ENCODE peak calls at places on chromosomes 4 and X, in seven cellular contexts. H is stimulated activated CD4-positive, alpha-beta T cell treated with anti-CD3 and anti-CD28 coated beads, Interleukin-2, amount 100 ng/mL, for 4 hours; O is A549; L is nucleus accumbens; S is T follicular helper cell; J is activated CD4-positive, alpha-beta T cell treated with anti-CD3 and anti-CD28 coated beads, Interleukin-2, amount 10 ng/mL, durations not matched to agents 7 days and 5 days; U is WTC11. I is an unnamed sample.

GRCh38 chr4:128571747-128572146 is 237.8 kb upstream of the JADE1 start:
- DNase-seq in O (peak; percentile 70), S (no peak), L (no peak), H (no peak), J (no peak), U (no peak), I (peak; percentile 50)

GRCh38 chr4:78799551-78800495 is 23.7 kb downstream of the BMP2K start:
- DNase-seq in J (no peak), S (no peak), U (no peak), O (no peak), L (no peak), H (no peak), I (no peak)

GRCh38 chrX:72128881-72129280 is 2.8 kb downstream of the RTL5 start:
- DNase-seq in O (peak; percentile 23), J (no peak), U (peak; percentile 55), L (no peak), H (no peak), S (no peak), I (no peak)

GRCh38 chrX:1336331-1337143 is at the start of gene IL3RA:
- DNase-seq in U (no peak), O (no peak), S (no peak), H (no peak), J (peak; percentile 34), L (no peak), I (peak; percentile 74)

GRCh38 chr4:25088342-25088952 is 57.7 kb upstream of the LGI2 start:
- DNase-seq in H (no peak), L (no peak), J (no peak), O (no peak), S (no peak), U (no peak), I (no peak)

GRCh38 chrX:39814391-39814790 is 283.4 kb downstream of the BCOR start:
- DNase-seq in U (no peak), S (peak; percentile 15), O (no peak), J (peak; percentile 52), H (peak; percentile 6), L (no peak), I (no peak)

GRCh38 chr4:40264497-40264896 is 67.7 kb downstream of the RHOH start:
- DNase-seq in S (no peak), O (no peak), J (no peak), L (no peak), H (no peak), U (no peak), I (no peak)

GRCh38 chr4:26454961-26455360 is 35.3 kb downstream of the CCKAR start:
- DNase-seq in H (no peak), L (no peak), J (no peak), O (no peak), U (no peak), S (no peak), I (no peak)

GRCh38 chr4:52925531-52925968 is 63.4 kb downstream of the RASL11B start:
- DNase-seq in U (no peak), H (no peak), S (no peak), O (no peak), L (no peak), J (no peak), I (no peak)

GRCh38 chr4:66489370-66489769 is 819.1 kb upstream of the EPHA5 start:
- DNase-seq in U (no peak), O (no peak), J (no peak), H (no peak), S (no peak), L (no peak), I (no peak)

GRCh38 chrX:86946569-86946968 is 571.0 kb upstream of the KLHL4 start:
- DNase-seq in U (peak; percentile 17), O (peak; percentile 3), H (no peak), L (no peak), S (no peak), J (no peak), I (peak; percentile 0)

GRCh38 chr4:88567591-88567990 is 24.7 kb upstream of the HERC3 start:
- DNase-seq in J (no peak), U (no peak), L (no peak), O (no peak), H (no peak), S (no peak), I (no peak)

GRCh38 chr4:26762650-26763049 is 98.0 kb upstream of the STIM2 start:
- DNase-seq in J (no peak), L (no peak), H (no peak), S (no peak), U (no peak), O (no peak), I (peak; percentile 39)

I was measured in PC-9.